ENCODE peak calls at places on chromosomes 12 and 14, in nine cellular contexts. H, Y, S, T, F, Q, M, W and P are unnamed samples.
A peak's percentile ranks its signal among the peaks of the same experiment; 100 is the strongest.

GRCh38 chr12:77925536-77926108 is 94.9 kb downstream of the NAV3 start:
- DNase-seq in H (no peak), Y (peak; percentile 46), S (peak; percentile 78), T (peak; percentile 92), F (no peak), Q (peak; percentile 95), M (no peak), W (no peak), P (peak; percentile 60)

GRCh38 chr14:90508536-90509254 is 111.9 kb downstream of the CALM1 start:
- DNase-seq in H (no peak), Y (no peak), S (no peak), T (no peak), F (no peak), Q (no peak), M (no peak), W (no peak), P (no peak)

GRCh38 chr14:21233457-21234076 is 35.7 kb downstream of the HNRNPC start:
- DNase-seq in H (no peak), Y (no peak), S (no peak), T (no peak), F (no peak), Q (no peak), M (no peak), W (no peak), P (no peak)

GRCh38 chr12:39230086-39230485 is 212.8 kb downstream of the KIF21A start:
- DNase-seq in H (no peak), Y (no peak), S (no peak), T (no peak), F (no peak), Q (no peak), M (no peak), W (no peak), P (no peak)

GRCh38 chr14:103763730-103764488 is 48.3 kb downstream of the ZFYVE21 start:
- DNase-seq in H (no peak), Y (no peak), S (no peak), T (no peak), F (no peak), Q (no peak), M (no peak), W (no peak), P (no peak)

GRCh38 chr12:82866946-82867345 is 180.2 kb downstream of the TMTC2 start:
- DNase-seq in H (no peak), Y (no peak), S (no peak), T (no peak), F (no peak), Q (no peak), M (no peak), W (no peak), P (no peak)

GRCh38 chr12:96386794-96387193 is 13.4 kb downstream of the CDK17 start:
- DNase-seq in H (no peak), Y (no peak), S (no peak), T (no peak), F (no peak), Q (no peak), M (no peak), W (no peak), P (no peak)

GRCh38 chr12:38488866-38489265 is 172.3 kb downstream of the ALG10B start:
- DNase-seq in H (no peak), Y (no peak), S (no peak), T (no peak), F (no peak), Q (no peak), M (no peak), W (no peak), P (no peak)

GRCh38 chr12:13534645-13535398 is 338.3 kb downstream of the EMP1 start:
- DNase-seq in H (no peak), Y (peak; percentile 69), S (peak; percentile 87), T (peak; percentile 23), F (no peak), Q (peak; percentile 51), M (no peak), W (no peak), P (peak; percentile 82)

GRCh38 chr12:26696613-26697092 is 136.3 kb downstream of the ITPR2 start:
- DNase-seq in H (no peak), Y (no peak), S (no peak), T (peak; percentile 52), F (no peak), Q (no peak), M (no peak), W (no peak), P (no peak)

GRCh38 chr14:68143341-68143807 is 323.8 kb downstream of the RAD51B start:
- DNase-seq in H (no peak), Y (peak; percentile 30), S (no peak), T (peak; percentile 36), F (no peak), Q (no peak), M (no peak), W (no peak), P (peak; percentile 87)

GRCh38 chr12:4978737-4979136 is 64.9 kb upstream of the KCNA5 start:
- DNase-seq in H (no peak), Y (no peak), S (no peak), T (no peak), F (no peak), Q (no peak), M (no peak), W (no peak), P (no peak)

GRCh38 chr12:89574736-89575208 is 48.9 kb upstream of the POC1B start:
- DNase-seq in H (no peak), Y (no peak), S (peak; percentile 23), T (peak; percentile 75), F (no peak), Q (no peak), M (no peak), W (no peak), P (no peak)

GRCh38 chr12:56931474-56931978 is 2.7 kb downstream of the SDR9C7 start:
- DNase-seq in H (no peak), Y (no peak), S (peak; percentile 50), T (peak; percentile 57), F (no peak), Q (peak; percentile 19), M (no peak), W (no peak), P (no peak)

GRCh38 chr12:113286712-113287111 is 48.2 kb downstream of the SLC8B1 start:
- DNase-seq in H (no peak), Y (no peak), S (no peak), T (no peak), F (no peak), Q (no peak), M (no peak), W (no peak), P (no peak)

GRCh38 chr12:78359530-78359929 is 505.0 kb upstream of the SYT1 start:
- DNase-seq in H (no peak), Y (no peak), S (peak; percentile 4), T (peak; percentile 49), F (no peak), Q (no peak), M (no peak), W (no peak), P (no peak)

GRCh38 chr12:3035171-3035570 is 42.0 kb upstream of the TSPAN9 start:
- DNase-seq in H (no peak), Y (no peak), S (peak; percentile 31), T (peak; percentile 25), F (no peak), Q (no peak), M (no peak), W (no peak), P (peak; percentile 47)

GRCh38 chr12:188910-189621 is 24.9 kb downstream of the SLC6A12 start:
- DNase-seq in H (peak; percentile 4), Y (peak; percentile 62), S (peak; percentile 85), T (peak; percentile 45), F (no peak), Q (no peak), M (no peak), W (no peak), P (peak; percentile 61)

GRCh38 chr12:58847876-58848600 is 72.3 kb downstream of the LRIG3 start:
- DNase-seq in H (no peak), Y (no peak), S (no peak), T (no peak), F (no peak), Q (no peak), M (no peak), W (no peak), P (no peak)

GRCh38 chr12:94603434-94604068 is 46.8 kb downstream of the TMCC3 start:
- DNase-seq in H (peak; percentile 51), Y (peak; percentile 54), S (peak; percentile 37), T (no peak), F (no peak), Q (peak; percentile 22), M (peak; percentile 2), W (peak; percentile 50), P (no peak)

GRCh38 chr12:10363665-10363921 is 26.2 kb downstream of the KLRK1 start:
- DNase-seq in H (no peak), Y (no peak), S (no peak), T (no peak), F (no peak), Q (no peak), M (no peak), W (no peak), P (no peak)
- H3K4me1 ChIP-seq in H (peaks cover 46% of the 10 kb centered on the region), Y (no peaks in the 10 kb centered on the region), S (peaks cover 39% of the 10 kb centered on the region), T (peaks cover 24% of the 10 kb centered on the region), F (peaks cover 10% of the 10 kb centered on the region), Q (peaks cover 37% of the 10 kb centered on the region), M (peaks cover 5% of the 10 kb centered on the region), W (peaks cover 79% of the 10 kb centered on the region), P (no peaks in the 10 kb centered on the region)

DNA sequence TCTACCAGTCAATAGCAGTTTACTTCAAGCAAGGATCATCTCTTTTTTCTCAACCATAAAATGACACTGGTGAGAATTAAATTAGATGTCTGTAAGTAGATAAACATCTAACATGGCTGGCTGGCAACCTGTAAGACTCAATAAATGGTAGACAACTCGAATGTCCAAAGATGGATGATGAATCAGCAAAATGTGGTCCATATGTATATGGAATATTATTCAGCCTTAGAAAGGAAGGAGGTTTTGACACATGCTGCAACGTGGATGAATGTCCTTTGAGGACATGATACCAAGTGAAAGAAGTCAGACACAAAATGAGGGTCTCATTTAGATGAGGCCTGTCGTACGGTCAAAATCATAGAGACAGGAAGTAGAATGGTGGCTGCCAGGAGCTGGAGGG is 46.2 kb downstream of the SPRING1 start:
- DNase-seq in H (no peak), Y (no peak), S (no peak), T (no peak), F (no peak), Q (no peak), M (no peak), W (no peak), P (no peak)
- H3K4me1 ChIP-seq in H (no peaks in the 10 kb centered on the region), Y (no peaks in the 10 kb centered on the region), S (peaks cover 15% of the 10 kb centered on the region), T (no peaks in the 10 kb centered on the region), F (no peaks in the 10 kb centered on the region), Q (no peaks in the 10 kb centered on the region), M (no peaks in the 10 kb centered on the region), W (no peaks in the 10 kb centered on the region), P (no peaks in the 10 kb centered on the region)

GRCh38 chr12:49687941-49688340 is 19.3 kb downstream of the FMNL3 start:
- DNase-seq in H (no peak), Y (no peak), S (no peak), T (no peak), F (no peak), Q (no peak), M (no peak), W (no peak), P (no peak)
- H3K4me1 ChIP-seq in H (peaks cover 34% of the 10 kb centered on the region), Y (no peaks in the 10 kb centered on the region), S (peaks cover 15% of the 10 kb centered on the region), T (peaks cover 8% of the 10 kb centered on the region), F (no peaks in the 10 kb centered on the region), Q (no peaks in the 10 kb centered on the region), M (peaks cover 7% of the 10 kb centered on the region), W (peaks cover 20% of the 10 kb centered on the region), P (no peaks in the 10 kb centered on the region)

DNA sequence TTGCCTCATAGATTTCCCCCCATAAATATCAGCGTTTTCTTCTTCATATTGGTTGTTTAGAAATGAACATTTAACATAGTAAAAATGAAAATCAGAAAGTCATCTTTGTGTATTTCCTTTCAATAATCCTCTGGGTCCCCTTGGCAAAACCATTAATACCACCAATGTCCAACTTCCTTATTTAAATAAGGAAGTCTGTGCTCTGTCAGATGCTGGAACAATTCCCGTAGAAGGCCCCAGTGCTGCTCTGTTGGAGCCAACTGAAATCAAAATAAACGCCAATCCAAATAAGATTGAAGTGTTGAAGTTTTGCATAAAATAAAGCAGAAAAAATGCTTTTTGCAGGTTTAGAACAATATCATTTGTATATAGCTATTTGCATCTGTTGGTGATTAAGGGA is 93.1 kb downstream of the PPM1H start:
- DNase-seq in H (no peak), Y (no peak), S (no peak), T (no peak), F (no peak), Q (no peak), M (no peak), W (no peak), P (no peak)
- H3K4me1 ChIP-seq in H (no peaks in the 10 kb centered on the region), Y (no peaks in the 10 kb centered on the region), S (no peaks in the 10 kb centered on the region), T (no peaks in the 10 kb centered on the region), F (no peaks in the 10 kb centered on the region), Q (no peaks in the 10 kb centered on the region), M (no peaks in the 10 kb centered on the region), W (no peaks in the 10 kb centered on the region), P (no peaks in the 10 kb centered on the region)